ENCODE peak calls at places on chromosomes 16 and 17, in ten cellular contexts. C is cardiac fibroblast, T is RWPE1, I is mesothelial cell of epicardium, N is left ventricle myocardium inferior, S is fibroblast of the aortic adventitia, Z is right lobe of liver, K is WTC11, B is cardiac muscle cell, J is activated B cell treated with CpG ODN at 0.5 μM for 24 hours. R is an unnamed sample.

GRCh38 chr16:2206420-2206779 is 1.1 kb downstream of the MLST8 start:
- DNase-seq in C (no peak), T (no peak), I (no peak), N (no peak), S (no peak), Z (no peak), K (no peak), B (no peak), J (no peak), R (no peak)

GRCh38 chr17:29593546-29594440 is 861 bp downstream of the ANKRD13B start:
- DNase-seq in C (no peak), T (peak), I (no peak), N (no peak), S (no peak), Z (no peak), K (peak), B (peak), J (no peak), R (no peak)

GRCh38 chr17:17711708-17712141 is 30.5 kb downstream of the RAI1 start:
- DNase-seq in C (no peak), T (no peak), I (no peak), N (no peak), S (no peak), Z (no peak), K (no peak), B (no peak), J (no peak), R (no peak)

GRCh38 chr16:84356176-84356575 is 12.2 kb upstream of the ATP2C2 start:
- DNase-seq in C (no peak), T (no peak), I (no peak), N (no peak), S (no peak), Z (no peak), K (no peak), B (no peak), J (no peak), R (no peak)

GRCh38 chr16:31106509-31107464 is 1.4 kb upstream of the BCKDK start:
- DNase-seq in C (no peak), T (no peak), I (no peak), N (no peak), S (no peak), Z (no peak), K (no peak), B (no peak), J (no peak), R (no peak)

GRCh38 chr16:64545769-64546168 is 576.1 kb downstream of the CDH11 start:
- DNase-seq in C (no peak), T (peak), I (no peak), N (no peak), S (no peak), Z (no peak), K (no peak), B (peak), J (no peak), R (no peak)

GRCh38 chr16:31451681-31452351 is 7.5 kb upstream of the ARMC5 start:
- DNase-seq in C (peak), T (peak), I (no peak), N (peak), S (peak), Z (no peak), K (peak), B (peak), J (no peak), R (no peak)

GRCh38 chr17:45224671-45225050 is 3.0 kb downstream of the FMNL1 start:
- DNase-seq in C (no peak), T (no peak), I (no peak), N (no peak), S (no peak), Z (no peak), K (no peak), B (no peak), J (no peak), R (no peak)

GRCh38 chr16:28097500-28097899 is 34.0 kb upstream of the GSG1L start:
- DNase-seq in C (no peak), T (no peak), I (no peak), N (no peak), S (no peak), Z (no peak), K (no peak), B (no peak), J (no peak), R (no peak)

GRCh38 chr17:36600936-36601302 is 464 bp upstream of the MRM1 start:
- DNase-seq in C (no peak), T (no peak), I (no peak), N (no peak), S (no peak), Z (no peak), K (no peak), B (no peak), J (no peak), R (no peak)

GRCh38 chr17:32621612-32622312 is 135.0 kb downstream of the CDK5R1 start:
- DNase-seq in C (no peak), T (peak), I (no peak), N (no peak), S (no peak), Z (no peak), K (peak), B (no peak), J (no peak), R (no peak)

GRCh38 chr17:66967867-66968543 is 3.5 kb downstream of the CACNG4 start:
- DNase-seq in C (no peak), T (no peak), I (no peak), N (no peak), S (no peak), Z (no peak), K (no peak), B (no peak), J (no peak), R (no peak)

GRCh38 chr17:57480438-57481196 is 224.3 kb downstream of the MSI2 start:
- DNase-seq in C (peak), T (peak), I (no peak), N (no peak), S (peak), Z (no peak), K (no peak), B (peak), J (no peak), R (no peak)

GRCh38 chr17:74748529-74749261 is at the start of gene NHERF1:
- DNase-seq in C (peak), T (peak), I (peak), N (peak), S (peak), Z (peak), K (peak), B (peak), J (peak), R (peak)
- TF ChIP-seq CTCF in C (no peak), T (peak), I (peak), N (peak), S (peak), Z (no peak), K (no peak), B (no peak), J (no peak), R (peak)

GRCh38 chr17:28315846-28316705 is 2.9 kb upstream of the TMEM97 start:
- DNase-seq in C (no peak), T (no peak), I (no peak), N (no peak), S (no peak), Z (no peak), K (no peak), B (no peak), J (no peak), R (no peak)

GRCh38 chr17:28320215-28321061 is 1.4 kb downstream of the TMEM97 start:
- DNase-seq in C (no peak), T (no peak), I (no peak), N (no peak), S (no peak), Z (no peak), K (no peak), B (no peak), J (no peak), R (no peak)

GRCh38 chr17:28317965-28318758 is 838 bp upstream of the TMEM97 start:
- DNase-seq in C (no peak), T (no peak), I (no peak), N (no peak), S (no peak), Z (no peak), K (peak), B (peak), J (no peak), R (no peak)

GRCh38 chr17:28317099-28317964 is 1.7 kb upstream of the TMEM97 start:
- DNase-seq in C (no peak), T (no peak), I (no peak), N (no peak), S (no peak), Z (no peak), K (no peak), B (no peak), J (no peak), R (no peak)

DNA sequence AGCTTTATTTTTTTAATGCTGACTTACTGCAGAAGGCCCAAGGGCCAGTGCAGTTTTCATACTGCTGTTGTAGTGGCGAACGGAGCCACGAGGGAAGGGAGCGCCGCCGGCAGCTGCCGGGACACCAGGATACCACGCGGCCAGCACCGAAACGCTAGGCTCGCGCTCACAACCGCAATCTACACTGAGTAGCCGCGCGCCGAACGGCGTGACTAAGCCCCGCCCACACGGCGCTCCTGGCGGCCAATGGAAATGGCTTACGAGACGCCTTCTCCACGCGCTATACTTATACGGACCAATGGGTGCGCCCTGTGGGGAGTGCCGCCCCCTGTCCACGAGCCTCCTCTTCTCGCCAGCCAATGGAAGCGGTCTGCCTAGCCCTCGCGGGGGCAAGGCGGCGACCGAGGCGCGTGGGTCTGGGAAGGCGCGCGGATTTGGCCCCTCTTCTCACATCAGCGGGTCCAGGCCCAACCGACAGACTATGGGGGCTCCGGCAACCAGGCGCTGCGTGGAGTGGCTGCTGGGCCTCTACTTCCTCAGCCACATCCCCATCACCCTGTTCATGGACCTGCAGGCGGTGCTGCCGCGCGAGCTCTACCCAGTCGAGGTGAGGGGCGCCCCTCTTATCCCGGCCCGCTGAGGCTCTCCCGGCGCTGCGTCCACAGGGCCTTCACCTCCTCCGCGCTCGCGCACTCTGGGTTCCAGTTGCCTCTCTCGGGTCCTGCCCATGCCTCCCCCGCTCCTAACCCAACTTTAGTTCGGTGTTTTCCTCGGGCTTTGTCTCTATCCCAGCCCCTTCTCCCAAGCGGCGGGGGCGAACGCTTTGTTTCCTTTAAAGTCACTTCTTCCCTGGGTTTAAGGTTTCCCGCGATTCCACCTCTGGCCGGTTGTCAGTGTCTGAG is at the start of gene TMEM97:
- DNase-seq in C (peak), T (peak), I (peak), N (peak), S (peak), Z (peak), K (peak), B (peak), J (peak), R (peak)
- TF ChIP-seq CTCF in C (peak), T (no peak), I (no peak), N (peak), S (peak), Z (no peak), K (no peak), B (peak), J (no peak), R (peak)

DNA sequence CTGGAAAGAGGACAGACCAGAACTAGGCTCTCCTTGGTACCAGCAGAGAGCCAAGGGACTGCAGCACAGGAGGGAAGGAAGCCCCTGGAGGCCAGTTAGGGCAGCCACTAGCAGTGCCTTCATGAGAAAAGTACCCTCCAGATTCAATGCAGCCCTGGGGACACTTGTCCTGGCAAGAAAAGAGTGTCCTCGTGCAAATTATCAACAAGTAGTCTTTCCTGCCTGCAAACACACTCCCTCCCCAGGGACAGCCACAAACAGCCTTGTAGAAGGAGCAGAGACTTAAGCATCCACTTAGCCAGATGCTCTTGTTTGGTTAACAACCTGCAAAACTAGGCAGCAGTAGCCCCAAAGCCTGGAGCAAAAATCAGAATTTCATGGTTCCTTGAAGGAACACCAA is 24.3 kb downstream of the CENPV start:
- DNase-seq in C (peak), T (no peak), I (no peak), N (no peak), S (no peak), Z (no peak), K (no peak), B (no peak), J (no peak), R (no peak)
- TF ChIP-seq CTCF in C (peak), T (no peak), I (no peak), N (no peak), S (peak), Z (no peak), K (no peak), B (no peak), J (no peak), R (no peak)

GRCh38 chr17:76585649-76586593 is at the start of gene ST6GALNAC2:
- DNase-seq in C (peak), T (peak), I (peak), N (peak), S (no peak), Z (peak), K (peak), B (peak), J (peak), R (peak)
- TF ChIP-seq CTCF in C (peak), T (peak), I (no peak), N (peak), S (peak), Z (peak), K (no peak), B (peak), J (no peak), R (peak)

GRCh38 chr16:16147316-16147999 is 75.8 kb downstream of the ABCC6 start:
- DNase-seq in C (no peak), T (no peak), I (no peak), N (no peak), S (no peak), Z (no peak), K (no peak), B (no peak), J (no peak), R (no peak)
- TF ChIP-seq CTCF in C (no peak), T (no peak), I (no peak), N (no peak), S (no peak), Z (no peak), K (no peak), B (no peak), J (no peak), R (no peak)

GRCh38 chr17:81710514-81711308 is 1.4 kb upstream of the SLC25A10 start:
- DNase-seq in C (peak), T (no peak), I (no peak), N (no peak), S (no peak), Z (no peak), K (no peak), B (no peak), J (no peak), R (no peak)

GRCh38 chr17:81712468-81713003 is 452 bp downstream of the SLC25A10 start:
- DNase-seq in C (no peak), T (no peak), I (no peak), N (no peak), S (no peak), Z (peak), K (no peak), B (peak), J (no peak), R (no peak)

GRCh38 chr17:81713556-81714411 is 1.7 kb downstream of the SLC25A10 start:
- DNase-seq in C (no peak), T (no peak), I (no peak), N (no peak), S (no peak), Z (peak), K (no peak), B (no peak), J (no peak), R (no peak)

GRCh38 chr17:81713004-81713555 is 996 bp downstream of the SLC25A10 start:
- DNase-seq in C (no peak), T (no peak), I (no peak), N (no peak), S (no peak), Z (peak), K (no peak), B (no peak), J (no peak), R (no peak)

DNA sequence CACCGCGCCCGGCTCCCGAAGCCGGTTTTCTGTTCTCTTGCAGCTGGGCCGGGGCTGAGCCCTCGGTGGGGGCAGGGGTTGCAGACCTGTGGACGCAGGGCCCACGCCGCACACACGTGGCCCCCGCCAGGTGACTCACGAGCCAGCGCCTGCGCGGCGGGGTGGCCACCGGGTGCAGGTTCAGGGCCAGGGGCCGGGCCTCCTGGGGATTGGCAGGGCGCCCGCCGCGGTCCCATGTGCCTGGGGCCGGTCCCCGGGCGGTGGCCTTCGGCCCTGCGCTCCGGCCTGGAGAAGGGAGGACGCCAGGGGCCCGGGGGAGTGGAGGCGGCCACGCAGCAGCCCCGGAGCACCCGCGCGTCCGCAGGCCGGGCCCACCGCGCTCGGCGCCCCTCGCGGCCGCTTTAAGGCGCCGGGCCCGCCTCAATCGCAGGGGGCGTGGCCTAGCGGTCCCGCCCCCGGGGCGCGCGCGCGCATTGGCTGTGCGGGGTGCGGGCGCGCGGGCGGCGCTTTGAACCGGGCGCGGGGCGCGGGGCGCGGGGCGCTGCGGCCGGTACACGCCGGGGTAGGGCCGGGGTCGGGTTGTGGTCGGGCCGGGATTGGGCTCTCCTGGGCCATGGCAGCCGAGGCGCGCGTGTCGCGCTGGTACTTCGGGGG is at the start of gene SLC25A10:
- DNase-seq in C (peak), T (peak), I (peak), N (peak), S (peak), Z (peak), K (peak), B (peak), J (peak), R (no peak)
- TF ChIP-seq CTCF in C (no peak), T (no peak), I (no peak), N (no peak), S (no peak), Z (no peak), K (no peak), B (no peak), J (no peak), R (peak)

GRCh38 chr16:55640714-55641327 is 15.0 kb upstream of the SLC6A2 start:
- DNase-seq in C (no peak), T (no peak), I (no peak), N (no peak), S (no peak), Z (no peak), K (no peak), B (no peak), J (no peak), R (no peak)

GRCh38 chr16:55645986-55646385 is 9.8 kb upstream of the SLC6A2 start:
- DNase-seq in C (no peak), T (no peak), I (no peak), N (no peak), S (no peak), Z (no peak), K (no peak), B (no peak), J (no peak), R (peak)

GRCh38 chr16:55642611-55643010 is 13.2 kb upstream of the SLC6A2 start:
- DNase-seq in C (no peak), T (no peak), I (no peak), N (no peak), S (no peak), Z (no peak), K (no peak), B (no peak), J (no peak), R (no peak)

GRCh38 chr16:55641430-55642056 is 14.2 kb upstream of the SLC6A2 start:
- DNase-seq in C (no peak), T (no peak), I (no peak), N (no peak), S (no peak), Z (no peak), K (no peak), B (no peak), J (no peak), R (no peak)

GRCh38 chr16:55643161-55643970 is 12.4 kb upstream of the SLC6A2 start:
- DNase-seq in C (peak), T (no peak), I (no peak), N (no peak), S (peak), Z (no peak), K (no peak), B (peak), J (no peak), R (peak)
- TF ChIP-seq CTCF in C (peak), T (no peak), I (no peak), N (peak), S (peak), Z (peak), K (no peak), B (no peak), J (no peak), R (no peak)

GRCh38 chr17:75033346-75034235 is 13.2 kb downstream of the ATP5PD start:
- DNase-seq in C (peak), T (peak), I (peak), N (peak), S (peak), Z (peak), K (peak), B (peak), J (peak), R (peak)
- TF ChIP-seq CTCF in C (no peak), T (no peak), I (no peak), N (no peak), S (no peak), Z (no peak), K (no peak), B (no peak), J (no peak), R (no peak)

GRCh38 chr17:82212331-82213250 is at the start of gene CCDC57:
- DNase-seq in C (peak), T (peak), I (no peak), N (peak), S (peak), Z (peak), K (peak), B (peak), J (peak), R (peak)
- TF ChIP-seq CTCF in C (no peak), T (no peak), I (no peak), N (peak), S (no peak), Z (no peak), K (no peak), B (no peak), J (no peak), R (no peak)

R was measured in osteocyte.